ENCODE peak calls at places on chromosomes 13 and 19, in five cellular contexts. F is suprapubic skin, G is breast epithelium, U is IMR-90, X is endodermal cell. P is an unnamed sample.

GRCh38 chr19:8655340-8655709 is 24.9 kb downstream of the NFILZ start:
- DNase-seq in U (no peak), G (no peak), F (no peak), X (no peak), P (no peak)

GRCh38 chr19:38319421-38320258 is at the start of gene KCNK6:
- DNase-seq in U (no peak), F (no peak), X (peak), G (no peak), P (no peak)

GRCh38 chr13:39767791-39768564 is 112.5 kb downstream of the COG6 start:
- DNase-seq in F (no peak), U (no peak), X (peak), G (no peak), P (no peak)

GRCh38 chr13:44955421-44955820 is 33.9 kb downstream of the NUFIP1 start:
- DNase-seq in F (no peak), U (no peak), G (no peak), X (no peak), P (no peak)

GRCh38 chr13:91904597-91904996 is 506.2 kb downstream of the GPC5 start:
- DNase-seq in X (no peak), U (no peak), G (no peak), F (no peak), P (no peak)

GRCh38 chr19:32619051-32619685 is 38.2 kb downstream of the PDCD5 start:
- DNase-seq in X (no peak), F (no peak), G (no peak), U (no peak), P (no peak)

GRCh38 chr13:27037571-27037970 is 134.0 kb downstream of the USP12 start:
- DNase-seq in F (no peak), U (no peak), X (no peak), G (no peak), P (no peak)

GRCh38 chr13:62919491-62919890 is 1503.8 kb upstream of the PCDH20 start:
- DNase-seq in G (no peak), U (no peak), X (no peak), F (no peak), P (no peak)

GRCh38 chr13:99721606-99722384 is 220.5 kb downstream of the TM9SF2 start:
- DNase-seq in X (no peak), U (no peak), G (no peak), F (peak), P (no peak)

GRCh38 chr19:52474351-52475127 is 21.2 kb downstream of the ZNF578 start:
- DNase-seq in U (no peak), X (no peak), F (no peak), G (no peak), P (no peak)
- TF ChIP-seq CTCF in U (no peak), X (no peak), F (no peak), G (no peak), P (no peak)

DNA sequence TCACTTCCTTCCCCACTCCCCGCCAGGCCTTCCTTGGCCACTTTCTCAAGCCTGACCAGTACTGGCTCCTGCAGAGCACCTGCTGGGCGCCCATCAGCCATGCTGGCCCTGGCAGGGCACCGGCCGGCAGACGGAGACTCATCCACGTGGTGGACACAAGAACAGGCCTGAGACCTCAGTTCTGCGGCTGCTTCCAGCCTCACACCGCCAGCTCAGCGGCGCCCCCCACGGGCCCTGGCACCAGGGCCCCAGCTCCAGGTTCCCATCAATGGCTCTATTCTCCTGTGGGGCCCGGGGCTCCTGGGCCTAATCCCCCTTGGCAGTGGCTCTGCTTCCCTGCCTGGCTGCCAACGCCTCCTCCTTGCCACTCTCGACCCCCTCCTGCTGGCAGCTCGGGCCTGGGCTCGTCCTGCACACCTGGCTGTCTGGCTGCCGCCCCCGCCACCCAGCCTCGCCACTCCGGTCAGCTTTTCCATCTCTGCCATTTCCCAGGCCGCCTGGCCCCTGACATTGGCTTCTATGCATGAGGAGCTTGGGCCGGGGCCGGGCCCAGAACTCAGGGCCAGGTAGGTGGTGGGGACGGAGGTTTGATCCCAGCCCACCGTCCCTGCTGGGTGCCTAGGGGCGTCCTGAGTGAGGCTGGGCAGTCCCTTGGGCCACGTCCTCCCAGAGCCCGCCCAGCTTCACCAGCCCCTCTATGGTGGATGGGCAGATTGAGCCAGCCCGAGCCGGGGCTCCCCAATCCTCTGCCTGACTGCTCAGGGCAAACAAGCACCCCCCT is 6.2 kb downstream of the NDUFA11 start:
- DNase-seq in U (no peak), F (no peak), G (no peak), X (peak), P (no peak)
- TF ChIP-seq CTCF in U (no peak), F (no peak), G (no peak), X (peak), P (no peak)

GRCh38 chr19:29093553-29093908 is 119.4 kb downstream of the UQCRFS1 start:
- DNase-seq in F (no peak), X (no peak), G (no peak), U (no peak), P (no peak)

GRCh38 chr19:29098091-29098490 is 114.9 kb downstream of the UQCRFS1 start:
- DNase-seq in U (no peak), X (no peak), F (no peak), G (no peak), P (no peak)

GRCh38 chr19:29104605-29105241 is 108.2 kb downstream of the UQCRFS1 start:
- DNase-seq in U (no peak), F (no peak), G (no peak), X (no peak), P (no peak)

GRCh38 chr19:29098863-29099481 is 114.0 kb downstream of the UQCRFS1 start:
- DNase-seq in X (no peak), U (peak), F (peak), G (no peak), P (no peak)
- TF ChIP-seq CTCF in X (no peak), U (no peak), F (no peak), G (no peak), P (no peak)

DNA sequence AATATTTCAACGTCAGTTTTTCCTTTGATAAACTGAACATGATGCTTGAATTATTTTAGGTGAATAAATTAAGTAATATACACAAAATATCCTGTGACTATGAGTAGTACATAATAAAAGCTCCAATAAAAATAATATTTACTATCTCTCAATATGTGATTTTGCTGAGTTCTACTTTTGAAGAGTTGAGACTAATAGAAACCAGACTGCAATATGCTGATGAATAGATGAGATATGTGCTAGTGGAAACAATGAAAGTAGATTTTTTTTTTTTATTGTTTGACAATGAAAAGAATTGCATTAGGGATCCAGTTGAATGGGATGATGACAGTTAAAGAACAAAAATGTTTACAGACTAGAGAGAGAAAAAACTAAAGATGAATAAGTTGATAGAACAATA is 16.4 kb upstream of the PCDH20 start:
- DNase-seq in U (no peak), F (no peak), G (no peak), X (no peak), P (no peak)
- TF ChIP-seq CTCF in U (no peak), F (no peak), G (no peak), X (no peak), P (no peak)

P was measured in type B pancreatic cell.